ENCODE peak calls at places on chromosomes 11 and 22, in ten cellular contexts. H is uterus, Z is cardiac muscle cell, A is endothelial cell, G is cardiac fibroblast, X is MCF 10A, V is lower leg skin, I is hepatocyte, U is tibial nerve, P is chondrocyte. F is an unnamed sample.

GRCh38 chr11:2806351-2807058 is 79.1 kb downstream of the CDKN1C start:
- DNase-seq in V (no peak), H (peak), X (no peak), G (no peak), Z (no peak), U (peak), P (peak), A (no peak), I (no peak), F (peak)

GRCh38 chr11:61888043-61888442 is 3.3 kb downstream of the FADS3 start:
- DNase-seq in U (peak), I (no peak), V (no peak), G (peak), Z (peak), P (no peak), A (no peak), X (peak), H (peak), F (peak)

GRCh38 chr11:129374081-129374992 is 1.3 kb upstream of the BARX2 start:
- DNase-seq in G (no peak), Z (no peak), P (no peak), A (peak), X (no peak), U (no peak), V (no peak), I (no peak), H (no peak), F (peak)

GRCh38 chr11:77244277-77245014 is 57.0 kb downstream of the GDPD4 start:
- DNase-seq in A (no peak), G (peak), X (peak), Z (peak), U (no peak), I (no peak), H (no peak), V (no peak), P (no peak), F (no peak)

GRCh38 chr11:71931245-71931602 is 2.4 kb downstream of the RNF121 start:
- DNase-seq in U (no peak), I (no peak), A (no peak), X (no peak), P (no peak), H (no peak), G (peak), V (no peak), Z (no peak), F (no peak)

GRCh38 chr11:89205378-89205777 is 27.7 kb downstream of the TYR start:
- DNase-seq in V (no peak), H (no peak), Z (no peak), G (peak), I (no peak), P (no peak), X (no peak), U (no peak), A (no peak), F (no peak)

GRCh38 chr11:121503056-121503455 is 50.3 kb upstream of the SORL1-AS1 start:
- DNase-seq in P (no peak), Z (no peak), X (no peak), H (no peak), U (no peak), V (no peak), G (no peak), I (no peak), A (no peak), F (no peak)

GRCh38 chr11:114438303-114438702 is 964 bp upstream of the REXO2 start:
- DNase-seq in P (no peak), Z (no peak), A (peak), I (peak), H (no peak), U (no peak), G (no peak), V (no peak), X (no peak), F (no peak)

GRCh38 chr22:30609260-30610185 is 2.5 kb downstream of the TCN2 start:
- DNase-seq in P (no peak), H (peak), X (peak), U (no peak), A (no peak), I (peak), G (peak), V (peak), Z (peak), F (peak)

GRCh38 chr11:112293614-112294013 is 33.0 kb upstream of the PLET1 start:
- DNase-seq in V (no peak), G (peak), P (no peak), X (no peak), I (no peak), H (no peak), A (no peak), Z (peak), U (no peak), F (no peak)

GRCh38 chr22:26547426-26547825 is 35.2 kb upstream of the TFIP11 start:
- DNase-seq in H (no peak), A (no peak), X (no peak), Z (no peak), V (no peak), U (no peak), I (no peak), G (no peak), P (no peak), F (no peak)

GRCh38 chr22:36376265-36376664 is 11.5 kb downstream of the MYH9 start:
- DNase-seq in Z (no peak), U (no peak), X (no peak), V (no peak), A (no peak), H (no peak), P (no peak), G (no peak), I (no peak), F (no peak)

GRCh38 chr22:44736581-44737413 is 15.6 kb upstream of the ARHGAP8 start:
- DNase-seq in X (no peak), V (no peak), P (no peak), H (no peak), A (no peak), Z (no peak), U (no peak), I (no peak), G (no peak), F (no peak)

GRCh38 chr11:70550456-70551195 is 152.3 kb downstream of the CTTN start:
- DNase-seq in H (no peak), X (no peak), P (no peak), U (no peak), Z (no peak), A (no peak), I (no peak), V (no peak), G (no peak), F (no peak)

GRCh38 chr11:47358731-47359051 is 6.2 kb upstream of the MYBPC3 start:
- DNase-seq in V (no peak), G (no peak), A (no peak), U (no peak), Z (no peak), P (no peak), H (no peak), I (no peak), X (no peak), F (no peak)

GRCh38 chr11:34809191-34810106 is 106.7 kb downstream of the APIP start:
- DNase-seq in H (no peak), V (no peak), U (no peak), Z (peak), P (no peak), X (peak), A (peak), I (peak), G (peak), F (no peak)

GRCh38 chr22:21077884-21078508 is 32.2 kb downstream of the LRRC74B start:
- DNase-seq in U (no peak), I (no peak), G (no peak), A (no peak), X (no peak), Z (no peak), H (no peak), P (peak), V (no peak), F (no peak)

GRCh38 chr11:69001301-69002081 is 11.6 kb downstream of the MRGPRF start:
- DNase-seq in I (peak), U (peak), G (no peak), Z (no peak), V (no peak), X (no peak), H (peak), P (peak), A (no peak), F (peak)
- TF ChIP-seq CTCF in I (no peak), U (no peak), G (no peak), Z (no peak), V (no peak), X (no peak), H (no peak), P (no peak), A (no peak), F (no peak)

GRCh38 chr11:9095421-9095820 is 4.0 kb upstream of the SCUBE2 start:
- DNase-seq in X (no peak), A (peak), V (no peak), Z (no peak), G (no peak), P (no peak), I (no peak), H (no peak), U (no peak), F (peak)
- TF ChIP-seq CTCF in X (no peak), A (peak), V (no peak), Z (peak), G (no peak), P (no peak), I (peak), H (no peak), U (no peak), F (no peak)

GRCh38 chr22:49548356-49549202 is 279.1 kb downstream of the BRD1 start:
- DNase-seq in G (no peak), X (no peak), U (no peak), A (no peak), P (no peak), Z (no peak), V (no peak), H (no peak), I (peak), F (no peak)
- TF ChIP-seq CTCF in G (no peak), X (no peak), U (no peak), A (no peak), P (no peak), Z (no peak), V (no peak), H (no peak), I (peak), F (no peak)

GRCh38 chr11:65962136-65962564 is 616 bp downstream of the SART1 start:
- DNase-seq in U (no peak), H (no peak), P (no peak), V (no peak), I (no peak), Z (no peak), X (no peak), G (no peak), A (no peak), F (no peak)

GRCh38 chr11:65961267-65962135 is at the start of gene SART1:
- DNase-seq in X (peak), A (peak), I (peak), P (peak), Z (peak), U (peak), H (peak), G (peak), V (peak), F (peak)

GRCh38 chr11:65965986-65966762 is 4.6 kb downstream of the SART1 start:
- DNase-seq in G (no peak), U (no peak), H (no peak), X (no peak), A (no peak), P (no peak), V (no peak), I (no peak), Z (no peak), F (no peak)

GRCh38 chr11:65967329-65967934 is 5.9 kb downstream of the SART1 start:
- DNase-seq in A (no peak), P (no peak), G (no peak), Z (no peak), I (no peak), X (no peak), H (no peak), U (no peak), V (no peak), F (no peak)

DNA sequence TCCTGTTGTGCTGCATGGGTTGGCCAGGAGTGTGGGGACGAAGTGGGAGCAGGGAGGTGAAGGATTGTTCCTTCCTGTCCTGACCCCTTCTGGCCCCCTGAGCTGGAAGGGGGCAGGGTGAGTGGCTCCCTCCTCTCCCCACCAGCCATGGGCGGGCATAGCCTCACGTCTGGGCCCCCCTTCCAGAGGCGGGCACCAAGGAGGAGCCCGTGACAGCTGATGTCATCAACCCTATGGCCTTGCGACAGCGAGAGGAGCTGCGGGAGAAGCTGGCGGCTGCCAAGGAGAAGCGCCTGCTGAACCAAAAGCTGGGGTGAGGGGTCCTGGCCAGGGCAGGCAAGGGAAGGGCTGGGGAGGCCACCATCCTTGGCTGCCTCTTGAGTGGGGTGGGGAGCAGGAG is 3.4 kb downstream of the SART1 start:
- DNase-seq in P (no peak), G (no peak), X (no peak), A (no peak), V (no peak), U (no peak), I (no peak), Z (no peak), H (no peak), F (no peak)
- TF ChIP-seq CTCF in P (no peak), G (no peak), X (no peak), A (no peak), V (no peak), U (no peak), I (no peak), Z (no peak), H (no peak), F (no peak)

GRCh38 chr11:66491315-66491935 is 11.2 kb downstream of the DPP3 start:
- DNase-seq in G (no peak), Z (no peak), U (no peak), P (no peak), H (no peak), X (no peak), I (no peak), A (peak), V (no peak), F (no peak)
- TF ChIP-seq CTCF in G (peak), Z (peak), U (no peak), P (peak), H (no peak), X (peak), I (no peak), A (peak), V (no peak), F (no peak)

GRCh38 chr11:79227732-79228416 is 213.0 kb downstream of the TENM4 start:
- DNase-seq in U (no peak), X (no peak), G (no peak), P (no peak), V (no peak), Z (no peak), I (no peak), H (no peak), A (no peak), F (no peak)
- TF ChIP-seq CTCF in U (no peak), X (no peak), G (no peak), P (peak), V (no peak), Z (peak), I (peak), H (no peak), A (no peak), F (no peak)

GRCh38 chr11:102749101-102749725 is 24.5 kb upstream of the MMP8 start:
- DNase-seq in Z (no peak), P (no peak), U (no peak), X (no peak), A (no peak), I (no peak), V (no peak), G (no peak), H (no peak), F (no peak)
- TF ChIP-seq CTCF in Z (no peak), P (no peak), U (no peak), X (no peak), A (no peak), I (no peak), V (no peak), G (no peak), H (no peak), F (no peak)

GRCh38 chr22:41578114-41578513 is 11.5 kb downstream of the PMM1 start:
- DNase-seq in V (no peak), P (no peak), G (no peak), U (no peak), A (no peak), I (no peak), X (no peak), H (no peak), Z (no peak), F (no peak)

GRCh38 chr22:41574847-41575381 is 14.1 kb downstream of the CSDC2 start:
- DNase-seq in Z (peak), V (peak), U (peak), X (no peak), H (peak), G (peak), A (no peak), I (no peak), P (no peak), F (peak)

GRCh38 chr22:41578818-41579217 is 10.8 kb downstream of the PMM1 start:
- DNase-seq in Z (no peak), G (no peak), I (no peak), V (no peak), P (no peak), A (no peak), X (no peak), U (no peak), H (no peak), F (no peak)

GRCh38 chr22:41575533-41575932 is 14.1 kb downstream of the PMM1 start:
- DNase-seq in V (no peak), P (no peak), U (no peak), A (no peak), Z (no peak), G (no peak), I (no peak), H (no peak), X (no peak), F (no peak)

GRCh38 chr22:41576877-41577276 is 12.8 kb downstream of the PMM1 start:
- DNase-seq in A (peak), V (no peak), G (peak), P (no peak), H (peak), X (peak), U (no peak), Z (peak), I (peak), F (peak)
- TF ChIP-seq CTCF in A (no peak), V (no peak), G (peak), P (peak), H (peak), X (peak), U (no peak), Z (peak), I (peak), F (peak)

GRCh38 chr11:126628790-126629621 is 273.5 kb downstream of the ST3GAL4 start:
- DNase-seq in Z (peak), P (no peak), A (no peak), H (no peak), I (no peak), V (no peak), X (no peak), U (no peak), G (no peak), F (no peak)
- TF ChIP-seq CTCF in Z (peak), P (no peak), A (no peak), H (no peak), I (no peak), V (no peak), X (no peak), U (no peak), G (no peak), F (no peak)

DNA sequence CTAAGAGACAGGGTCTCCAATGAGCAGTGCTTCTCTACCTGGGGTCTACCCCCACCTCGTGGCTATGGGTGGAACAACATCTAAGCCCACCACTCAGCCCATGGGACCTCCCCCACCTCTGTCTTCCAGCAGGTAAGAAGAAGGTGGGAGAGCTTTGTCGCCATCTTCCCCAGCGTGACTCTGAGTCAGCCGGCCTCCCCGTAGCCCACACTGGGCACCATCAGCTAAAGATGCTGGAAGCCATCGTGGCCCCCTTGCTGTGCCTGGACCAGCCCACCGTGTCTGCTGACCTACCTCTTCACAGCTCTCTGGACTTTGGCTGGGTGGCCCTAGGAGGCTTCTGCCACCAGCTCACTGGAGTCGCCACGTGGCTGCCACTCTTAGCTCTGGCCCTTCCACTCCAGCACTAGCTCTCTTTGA is 954 bp downstream of the C11orf86 start:
- DNase-seq in A (peak), G (peak), V (no peak), U (no peak), I (peak), X (peak), H (no peak), P (no peak), Z (peak), F (no peak)
- TF ChIP-seq CTCF in A (peak), G (peak), V (no peak), U (peak), I (peak), X (peak), H (peak), P (peak), Z (peak), F (peak)